ENCODE peak calls at places on chromosomes 13 and 19, in nine cellular contexts. S, Y, E, P, X, A, R, N and G are unnamed samples.

GRCh38 chr13:41463823-41464602 is 6.7 kb downstream of the RGCC start:
- DNase-seq in E (no peak), A (no peak), R (no peak), P (no peak), N (no peak), S (no peak), Y (no peak), X (no peak), G (no peak)

GRCh38 chr13:46575321-46575721 is 22.4 kb downstream of the LRCH1 start:
- DNase-seq in S (no peak), E (peak), X (no peak), P (no peak), N (no peak), Y (no peak), A (no peak), R (no peak), G (no peak)

GRCh38 chr13:39675904-39676303 is 20.4 kb downstream of the COG6 start:
- DNase-seq in A (no peak), E (no peak), N (no peak), Y (no peak), S (no peak), P (no peak), X (no peak), R (no peak), G (no peak)

GRCh38 chr19:17259118-17259780 is 5.3 kb downstream of the USHBP1 start:
- DNase-seq in R (no peak), N (no peak), X (no peak), S (no peak), E (no peak), A (no peak), Y (no peak), P (no peak), G (no peak)

GRCh38 chr13:35648109-35648508 is 171.6 kb upstream of the MAB21L1 start:
- DNase-seq in A (no peak), S (no peak), E (no peak), X (no peak), R (no peak), P (no peak), N (no peak), Y (no peak), G (no peak)

GRCh38 chr19:35130761-35131720 is 3.8 kb downstream of the LGI4 start:
- DNase-seq in N (no peak), Y (no peak), A (no peak), P (no peak), E (no peak), X (no peak), R (no peak), S (no peak), G (no peak)

GRCh38 chr13:110568649-110569048 is 7.1 kb upstream of the RAB20 start:
- DNase-seq in X (no peak), Y (no peak), S (no peak), R (no peak), A (no peak), E (no peak), N (no peak), P (no peak), G (no peak)

GRCh38 chr13:75415720-75416119 is 66.2 kb downstream of the TBC1D4 start:
- DNase-seq in X (no peak), P (no peak), N (no peak), A (no peak), Y (no peak), E (peak), R (peak), S (no peak), G (no peak)

GRCh38 chr13:50080856-50081105 is 65.5 kb downstream of the KCNRG start:
- DNase-seq in S (no peak), Y (no peak), R (no peak), N (no peak), E (no peak), A (no peak), X (no peak), P (no peak), G (no peak)

GRCh38 chr19:2362970-2363300 is 2.9 kb downstream of the TMPRSS9 start:
- DNase-seq in N (no peak), R (no peak), Y (no peak), P (no peak), S (no peak), A (no peak), X (no peak), E (no peak), G (no peak)